ENCODE peak calls at places on chromosomes 4 and X, in ten cellular contexts. N is CD4-positive, alpha-beta T cell; T is stimulated activated CD8-positive, alpha-beta memory T cell treated with anti-CD3 and anti-CD28 coated beads, Interleukin-15, amount 100 ng/mL, for 1 hour; S is COLO829; B is WERI-Rb-1; J is tibial artery; Z is foreskin fibroblast; R is pons; V is naive thymus-derived CD8-positive, alpha-beta T cell; H is adipocyte. F is an unnamed sample.

GRCh38 chrX:10041383-10041782 is 74.2 kb downstream of the CLDN34 start:
- DNase-seq in N (no peak), T (no peak), S (no peak), B (no peak), J (no peak), Z (no peak), R (no peak), V (no peak), H (peak), F (no peak)

GRCh38 chr4:22720091-22720490 is 27.4 kb downstream of the GBA3 start:
- DNase-seq in N (no peak), T (no peak), S (no peak), B (no peak), J (no peak), Z (peak), R (no peak), V (no peak), H (peak), F (no peak)

GRCh38 chr4:173747537-173748257 is 217.7 kb upstream of the HAND2 start:
- DNase-seq in N (no peak), T (no peak), S (no peak), B (no peak), J (no peak), Z (no peak), R (no peak), V (no peak), H (no peak), F (no peak)

GRCh38 chrX:38627683-38628082 is 66.3 kb downstream of the TSPAN7 start:
- DNase-seq in N (no peak), T (no peak), S (peak), B (peak), J (no peak), Z (peak), R (no peak), V (no peak), H (no peak), F (no peak)

GRCh38 chrX:17591741-17592110 is 145.6 kb upstream of the SCML1 start:
- DNase-seq in N (no peak), T (no peak), S (peak), B (no peak), J (no peak), Z (peak), R (no peak), V (no peak), H (peak), F (no peak)

GRCh38 chrX:12804655-12805054 is 13.4 kb downstream of the PRPS2 start:
- DNase-seq in N (no peak), T (no peak), S (no peak), B (no peak), J (no peak), Z (peak), R (no peak), V (no peak), H (peak), F (no peak)

GRCh38 chr4:143714290-143714625 is 13.8 kb upstream of the FREM3 start:
- DNase-seq in N (no peak), T (no peak), S (no peak), B (no peak), J (no peak), Z (no peak), R (no peak), V (no peak), H (no peak), F (no peak)

GRCh38 chr4:74474345-74475099 is 29.6 kb downstream of the AREG start:
- DNase-seq in N (no peak), T (no peak), S (no peak), B (no peak), J (no peak), Z (peak), R (no peak), V (no peak), H (no peak), F (no peak)

GRCh38 chr4:122548452-122548851 is 72.4 kb downstream of the IL21 start:
- DNase-seq in N (no peak), T (no peak), S (no peak), B (no peak), J (no peak), Z (no peak), R (no peak), V (no peak), H (no peak), F (no peak)

GRCh38 chr4:113759696-113760093 is 1.8 kb downstream of the CAMK2D start:
- DNase-seq in N (no peak), T (no peak), S (no peak), B (no peak), J (no peak), Z (peak), R (no peak), V (no peak), H (peak), F (no peak)

GRCh38 chr4:66741081-66741480 is 804.2 kb downstream of the CENPC start:
- DNase-seq in N (no peak), T (no peak), S (no peak), B (no peak), J (no peak), Z (no peak), R (no peak), V (no peak), H (peak), F (no peak)

GRCh38 chr4:687048-687974 is 1.6 kb downstream of the SLC49A3 start:
- DNase-seq in N (no peak), T (no peak), S (peak), B (peak), J (peak), Z (peak), R (no peak), V (no peak), H (peak), F (no peak)

GRCh38 chr4:107721436-107722090 is 1.5 kb upstream of the PAPSS1 start:
- DNase-seq in N (peak), T (peak), S (no peak), B (no peak), J (no peak), Z (no peak), R (no peak), V (peak), H (no peak), F (peak)

GRCh38 chr4:58163172-58163571 is 1053.0 kb upstream of the IGFBP7 start:
- DNase-seq in N (no peak), T (no peak), S (no peak), B (peak), J (peak), Z (no peak), R (no peak), V (no peak), H (no peak), F (no peak)

GRCh38 chr4:68346461-68346860 is 3.4 kb downstream of the YTHDC1 start:
- DNase-seq in N (no peak), T (no peak), S (no peak), B (no peak), J (no peak), Z (no peak), R (no peak), V (no peak), H (no peak), F (no peak)

GRCh38 chr4:51895158-51895557 is 52.2 kb downstream of the DCUN1D4 start:
- DNase-seq in N (no peak), T (no peak), S (peak), B (no peak), J (no peak), Z (peak), R (no peak), V (no peak), H (no peak), F (no peak)

GRCh38 chr4:129218355-129218754 is 122.4 kb downstream of the C4orf33 start:
- DNase-seq in N (no peak), T (no peak), S (no peak), B (peak), J (no peak), Z (no peak), R (peak), V (no peak), H (peak), F (no peak)

GRCh38 chr4:119132306-119132705 is 3.3 kb upstream of the MYOZ2 start:
- DNase-seq in N (no peak), T (no peak), S (no peak), B (no peak), J (no peak), Z (peak), R (no peak), V (no peak), H (no peak), F (no peak)

GRCh38 chrX:112147206-112147605 is 64.6 kb upstream of the TRPC5 start:
- DNase-seq in N (no peak), T (no peak), S (peak), B (peak), J (no peak), Z (no peak), R (peak), V (no peak), H (peak), F (no peak)

GRCh38 chr4:123974419-123975105 is 578.0 kb downstream of the SPRY1 start:
- DNase-seq in N (no peak), T (no peak), S (no peak), B (no peak), J (no peak), Z (peak), R (no peak), V (no peak), H (peak), F (no peak)

GRCh38 chr4:180636696-180637095 is 1606.5 kb upstream of the TENM3 start:
- DNase-seq in N (no peak), T (no peak), S (peak), B (no peak), J (no peak), Z (no peak), R (no peak), V (no peak), H (peak), F (no peak)

GRCh38 chrX:154417157-154417556 is 5.8 kb downstream of the TAFAZZIN start:
- DNase-seq in N (no peak), T (no peak), S (no peak), B (no peak), J (no peak), Z (no peak), R (no peak), V (no peak), H (no peak), F (no peak)

GRCh38 chr4:61934201-61934600 is 734.1 kb downstream of the ADGRL3 start:
- DNase-seq in N (no peak), T (no peak), S (no peak), B (no peak), J (no peak), Z (no peak), R (no peak), V (no peak), H (no peak), F (no peak)

GRCh38 chr4:180694875-180695274 is 1548.3 kb upstream of the TENM3 start:
- DNase-seq in N (no peak), T (no peak), S (no peak), B (no peak), J (no peak), Z (no peak), R (no peak), V (no peak), H (no peak), F (no peak)

GRCh38 chr4:147076179-147076578 is 130.5 kb upstream of the TTC29 start:
- DNase-seq in N (no peak), T (no peak), S (no peak), B (no peak), J (no peak), Z (no peak), R (no peak), V (no peak), H (no peak), F (no peak)

GRCh38 chrX:85928606-85929005 is 118.8 kb downstream of the CHM start:
- DNase-seq in N (no peak), T (no peak), S (no peak), B (no peak), J (no peak), Z (no peak), R (no peak), V (no peak), H (no peak), F (no peak)

GRCh38 chrX:119783026-119783425 is 8.4 kb downstream of the RPL39 start:
- DNase-seq in N (no peak), T (no peak), S (no peak), B (no peak), J (no peak), Z (no peak), R (peak), V (no peak), H (no peak), F (no peak)

GRCh38 chr4:147094228-147094627 is 148.6 kb upstream of the TTC29 start:
- DNase-seq in N (no peak), T (no peak), S (no peak), B (peak), J (no peak), Z (no peak), R (no peak), V (no peak), H (no peak), F (no peak)

GRCh38 chr4:73705056-73705432 is 35.3 kb upstream of the CXCL8 start:
- DNase-seq in N (no peak), T (no peak), S (peak), B (no peak), J (no peak), Z (peak), R (no peak), V (no peak), H (peak), F (no peak)

F was measured in T-cell.